ENCODE peak calls at places on chromosomes 12 and 14, in eight cellular contexts. J, U, N, P, W, H, G and S are unnamed samples.

GRCh38 chr12:120404271-120404670 is 33.6 kb upstream of the COX6A1 start:
- DNase-seq in J (no peak), U (no peak), N (no peak), P (no peak), W (peak; percentile 16), H (no peak), G (no peak), S (no peak)

GRCh38 chr12:105547786-105548185 is 217.3 kb downstream of the C12orf75 start:
- DNase-seq in J (no peak), U (no peak), N (no peak), P (no peak), W (no peak), H (no peak), G (no peak), S (no peak)

GRCh38 chr12:25495336-25496097 is 57.6 kb downstream of the LMNTD1 start:
- DNase-seq in J (no peak), U (no peak), N (no peak), P (no peak), W (no peak), H (no peak), G (no peak), S (no peak)

GRCh38 chr14:30553311-30553989 is 5.5 kb upstream of the G2E3 start:
- DNase-seq in J (no peak), U (no peak), N (no peak), P (no peak), W (no peak), H (no peak), G (no peak), S (no peak)

GRCh38 chr14:71319646-71320045 is 412.4 kb downstream of the PCNX1 start:
- DNase-seq in J (no peak), U (no peak), N (no peak), P (no peak), W (peak; percentile 55), H (peak; percentile 4), G (no peak), S (peak; percentile 59)

GRCh38 chr14:20440882-20441281 is 4.9 kb upstream of the KLHL33 start:
- DNase-seq in J (no peak), U (no peak), N (no peak), P (no peak), W (no peak), H (no peak), G (no peak), S (peak; percentile 53)

GRCh38 chr12:2294651-2295475 is 242.1 kb downstream of the CACNA1C start:
- DNase-seq in J (no peak), U (no peak), N (no peak), P (no peak), W (peak; percentile 26), H (no peak), G (no peak), S (peak; percentile 40)

GRCh38 chr12:106114084-106115068 is 24.4 kb downstream of the NUAK1 start:
- DNase-seq in J (no peak), U (no peak), N (no peak), P (no peak), W (no peak), H (no peak), G (no peak), S (no peak)

GRCh38 chr14:32932921-32933622 is 5.6 kb upstream of the NPAS3 start:
- DNase-seq in J (peak; percentile 37), U (no peak), N (no peak), P (no peak), W (no peak), H (peak; percentile 61), G (no peak), S (peak; percentile 65)

GRCh38 chr12:131121705-131122405 is 168.1 kb downstream of the ADGRD1 start:
- DNase-seq in J (no peak), U (no peak), N (no peak), P (no peak), W (no peak), H (no peak), G (no peak), S (no peak)

GRCh38 chr12:51832708-51833107 is 15.8 kb downstream of the FIGNL2 start:
- DNase-seq in J (no peak), U (no peak), N (no peak), P (no peak), W (peak; percentile 24), H (no peak), G (no peak), S (peak; percentile 36)

GRCh38 chr14:65230287-65230728 is 128.0 kb upstream of the MAX start:
- DNase-seq in J (no peak), U (no peak), N (no peak), P (no peak), W (no peak), H (no peak), G (no peak), S (peak; percentile 27)

GRCh38 chr12:39872425-39872824 is 233.5 kb downstream of the SLC2A13 start:
- DNase-seq in J (no peak), U (no peak), N (no peak), P (no peak), W (no peak), H (no peak), G (no peak), S (no peak)

GRCh38 chr12:31597066-31597465 is 6.1 kb upstream of the DENND5B start:
- DNase-seq in J (no peak), U (no peak), N (no peak), P (no peak), W (no peak), H (no peak), G (no peak), S (no peak)

GRCh38 chr12:116062698-116063097 is 214.8 kb downstream of the MED13L start:
- DNase-seq in J (no peak), U (no peak), N (no peak), P (no peak), W (no peak), H (no peak), G (no peak), S (no peak)

GRCh38 chr14:30129795-30130194 is 202.1 kb upstream of the PRKD1 start:
- DNase-seq in J (no peak), U (no peak), N (no peak), P (no peak), W (no peak), H (no peak), G (no peak), S (no peak)

GRCh38 chr12:126358806-126359205 is 1293.6 kb downstream of the AACS start:
- DNase-seq in J (no peak), U (no peak), N (no peak), P (no peak), W (no peak), H (no peak), G (no peak), S (no peak)

GRCh38 chr12:83573676-83574075 is 887.0 kb downstream of the TMTC2 start:
- DNase-seq in J (no peak), U (no peak), N (no peak), P (no peak), W (no peak), H (no peak), G (no peak), S (no peak)

GRCh38 chr14:33646692-33647260 is 304.1 kb downstream of the EGLN3 start:
- DNase-seq in J (no peak), U (no peak), N (no peak), P (no peak), W (no peak), H (no peak), G (no peak), S (peak; percentile 28)

GRCh38 chr12:53299101-53299453 is 418 bp upstream of the MYG1 start:
- DNase-seq in J (no peak), U (no peak), N (no peak), P (peak; percentile 19), W (no peak), H (no peak), G (no peak), S (no peak)

GRCh38 chr12:59084758-59085383 is 164.6 kb upstream of the LRIG3 start:
- DNase-seq in J (peak; percentile 9), U (no peak), N (no peak), P (no peak), W (no peak), H (peak; percentile 70), G (no peak), S (peak; percentile 91)

GRCh38 chr12:85804663-85805062 is 31.5 kb downstream of the RASSF9 start:
- DNase-seq in J (no peak), U (no peak), N (no peak), P (no peak), W (peak; percentile 1), H (no peak), G (no peak), S (no peak)

GRCh38 chr12:88579572-88579940 is 715 bp downstream of the KITLG start:
- DNase-seq in J (peak; percentile 19), U (peak; percentile 6), N (no peak), P (no peak), W (peak; percentile 8), H (peak; percentile 47), G (no peak), S (no peak)

GRCh38 chr12:109762673-109763191 is 49.1 kb downstream of the FAM222A start:
- DNase-seq in J (peak; percentile 5), U (no peak), N (no peak), P (peak; percentile 3), W (no peak), H (peak; percentile 0), G (no peak), S (no peak)

GRCh38 chr12:124520258-124520657 is 47.2 kb downstream of the NCOR2 start:
- DNase-seq in J (no peak), U (no peak), N (no peak), P (no peak), W (no peak), H (no peak), G (no peak), S (no peak)

GRCh38 chr14:98798099-98798498 is 473.9 kb downstream of the BCL11B start:
- DNase-seq in J (no peak), U (no peak), N (no peak), P (no peak), W (no peak), H (peak; percentile 26), G (no peak), S (peak; percentile 55)

GRCh38 chr14:78010688-78011087 is 159.5 kb upstream of the NRXN3 start:
- DNase-seq in J (no peak), U (no peak), N (no peak), P (no peak), W (no peak), H (no peak), G (no peak), S (no peak)

GRCh38 chr14:59332727-59333126 is 132.5 kb downstream of the GPR135 start:
- DNase-seq in J (no peak), U (no peak), N (no peak), P (no peak), W (no peak), H (no peak), G (no peak), S (no peak)

GRCh38 chr12:69154585-69155363 is 84.6 kb upstream of the CPSF6 start:
- DNase-seq in J (peak; percentile 38), U (peak; percentile 12), N (peak; percentile 70), P (peak; percentile 59), W (peak; percentile 86), H (peak; percentile 75), G (peak; percentile 23), S (peak; percentile 73)

GRCh38 chr14:19930617-19931016 is at the start of gene OR4K1:
- DNase-seq in J (no peak), U (no peak), N (no peak), P (no peak), W (no peak), H (no peak), G (no peak), S (no peak)

GRCh38 chr14:79510659-79511058 is 700.6 kb downstream of the DIO2 start:
- DNase-seq in J (no peak), U (no peak), N (no peak), P (no peak), W (no peak), H (no peak), G (no peak), S (no peak)

GRCh38 chr12:11675952-11676505 is 26.6 kb downstream of the ETV6 start:
- DNase-seq in J (no peak), U (no peak), N (no peak), P (no peak), W (no peak), H (no peak), G (no peak), S (peak; percentile 65)